ENCODE peak calls at places on chromosomes 12 and 14, in five cellular contexts. E, A, F, C and P are unnamed samples. For H3K27me3 and H3K4me1, the result is how much of the 10 kb centered on the place peaks cover.

GRCh38 chr12:72271741-72272661 is at the start of gene TRHDE:
- DNase-seq in E (peak), A (peak), F (peak), C (peak), P (no peak)

GRCh38 chr12:14402697-14403096 is 37.2 kb downstream of the ATF7IP start:
- DNase-seq in E (no peak), A (no peak), F (no peak), C (no peak), P (no peak)

GRCh38 chr14:51652168-51653095 is 722 bp downstream of the FRMD6 start:
- DNase-seq in E (peak), A (peak), F (peak), C (peak), P (peak)

GRCh38 chr12:95022477-95022876 is 19.0 kb upstream of the NDUFA12 start:
- DNase-seq in E (no peak), A (no peak), F (no peak), C (no peak), P (no peak)

GRCh38 chr14:70882771-70883492 is 24.3 kb upstream of the PCNX1 start:
- DNase-seq in E (no peak), A (no peak), F (peak), C (no peak), P (peak)

GRCh38 chr12:19681007-19681406 is 241.7 kb downstream of the AEBP2 start:
- DNase-seq in E (no peak), A (no peak), F (no peak), C (no peak), P (no peak)

GRCh38 chr14:26775765-26776577 is 178.1 kb upstream of the NOVA1 start:
- DNase-seq in E (no peak), A (no peak), F (no peak), C (no peak), P (no peak)

GRCh38 chr14:106513302-106513701 is 986.9 kb downstream of the TMEM121 start:
- DNase-seq in E (no peak), A (no peak), F (no peak), C (no peak), P (no peak)

GRCh38 chr12:109276160-109276559 is 32.9 kb downstream of the FOXN4 start:
- DNase-seq in E (no peak), A (no peak), F (no peak), C (no peak), P (no peak)

GRCh38 chr14:36067428-36068187 is 108.9 kb downstream of the PTCSC3 start:
- DNase-seq in E (no peak), A (no peak), F (no peak), C (no peak), P (no peak)

GRCh38 chr12:56299308-56299852 is 750 bp downstream of the CS start:
- DNase-seq in E (no peak), A (no peak), F (no peak), C (peak), P (no peak)

GRCh38 chr12:30515351-30515750 is 180.3 kb downstream of the IPO8 start:
- DNase-seq in E (no peak), A (no peak), F (no peak), C (no peak), P (no peak)

GRCh38 chr14:35858521-35859209 is 32.5 kb downstream of the BRMS1L start:
- DNase-seq in E (no peak), A (no peak), F (no peak), C (no peak), P (no peak)

DNA sequence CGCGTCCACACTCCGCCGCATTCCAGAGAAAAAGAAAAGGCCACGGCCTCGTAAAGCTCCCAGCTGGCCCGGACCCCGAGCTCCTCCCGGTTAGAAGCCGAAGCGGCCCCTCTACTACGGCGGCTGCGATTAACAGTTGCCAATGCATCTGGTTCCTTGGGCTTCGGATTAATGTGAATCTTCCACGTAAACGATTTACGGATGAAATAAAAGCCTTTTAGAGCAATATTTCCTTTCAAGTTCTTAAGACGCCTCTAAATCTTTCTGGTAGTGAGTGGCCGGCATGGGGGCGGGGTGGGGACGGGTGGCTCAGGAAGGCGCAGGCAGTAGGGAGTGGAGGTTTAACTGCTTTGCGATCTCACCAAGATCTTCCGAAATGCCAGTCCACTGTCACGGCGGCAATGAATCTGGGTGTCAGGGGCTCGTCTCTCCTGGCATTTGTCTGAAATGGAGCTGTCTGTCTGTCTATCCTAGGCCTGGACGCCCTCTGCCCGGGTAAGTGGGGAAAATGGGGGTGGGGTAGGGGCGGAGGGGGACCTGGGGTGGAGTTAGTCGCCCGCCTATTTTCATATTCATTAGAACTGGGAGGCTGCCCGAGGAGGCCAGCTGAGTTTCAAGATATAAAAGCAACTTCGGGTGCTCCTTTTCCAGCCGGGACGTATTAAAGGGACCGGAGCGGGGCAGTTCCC is 427 bp upstream of the ALX1 start:
- DNase-seq in E (peak), A (no peak), F (no peak), C (no peak), P (no peak)
- H3K27me3 ChIP-seq in E (half or more), A (under half), F (under half), C (half or more), P (under half)

GRCh38 chr12:131775124-131775903 is 52.9 kb upstream of the MMP17 start:
- DNase-seq in E (no peak), A (no peak), F (no peak), C (no peak), P (no peak)
- H3K4me1 ChIP-seq in E (under half), A (under half), F (under half), C (under half), P (under half)

GRCh38 chr12:59600174-59600573 is 4.3 kb downstream of the SLC16A7 start:
- DNase-seq in E (no peak), A (no peak), F (no peak), C (no peak), P (no peak)
- TF ChIP-seq CTCF in E (no peak), A (no peak), F (no peak), C (no peak), P (no peak)

DNA sequence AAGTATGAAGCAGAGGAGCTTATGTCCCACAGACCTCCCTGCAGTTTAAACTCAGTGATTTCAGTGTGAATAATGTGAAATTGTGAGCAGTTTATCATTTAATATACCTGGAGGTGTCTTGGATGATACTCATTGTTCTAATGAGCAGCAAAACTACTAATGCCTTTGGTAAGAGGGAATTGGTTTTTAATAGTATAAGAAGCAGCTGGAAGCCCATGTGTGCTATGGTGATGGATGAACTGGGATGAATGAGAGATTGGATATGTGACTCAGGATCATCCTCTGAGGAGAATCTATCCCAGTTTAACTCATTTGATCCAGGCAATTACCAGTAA is 7.1 kb upstream of the CCDC184 start:
- DNase-seq in E (no peak), A (no peak), F (no peak), C (no peak), P (no peak)
- H3K27me3 ChIP-seq in E (under half), A (under half), F (under half), C (under half), P (under half)

DNA sequence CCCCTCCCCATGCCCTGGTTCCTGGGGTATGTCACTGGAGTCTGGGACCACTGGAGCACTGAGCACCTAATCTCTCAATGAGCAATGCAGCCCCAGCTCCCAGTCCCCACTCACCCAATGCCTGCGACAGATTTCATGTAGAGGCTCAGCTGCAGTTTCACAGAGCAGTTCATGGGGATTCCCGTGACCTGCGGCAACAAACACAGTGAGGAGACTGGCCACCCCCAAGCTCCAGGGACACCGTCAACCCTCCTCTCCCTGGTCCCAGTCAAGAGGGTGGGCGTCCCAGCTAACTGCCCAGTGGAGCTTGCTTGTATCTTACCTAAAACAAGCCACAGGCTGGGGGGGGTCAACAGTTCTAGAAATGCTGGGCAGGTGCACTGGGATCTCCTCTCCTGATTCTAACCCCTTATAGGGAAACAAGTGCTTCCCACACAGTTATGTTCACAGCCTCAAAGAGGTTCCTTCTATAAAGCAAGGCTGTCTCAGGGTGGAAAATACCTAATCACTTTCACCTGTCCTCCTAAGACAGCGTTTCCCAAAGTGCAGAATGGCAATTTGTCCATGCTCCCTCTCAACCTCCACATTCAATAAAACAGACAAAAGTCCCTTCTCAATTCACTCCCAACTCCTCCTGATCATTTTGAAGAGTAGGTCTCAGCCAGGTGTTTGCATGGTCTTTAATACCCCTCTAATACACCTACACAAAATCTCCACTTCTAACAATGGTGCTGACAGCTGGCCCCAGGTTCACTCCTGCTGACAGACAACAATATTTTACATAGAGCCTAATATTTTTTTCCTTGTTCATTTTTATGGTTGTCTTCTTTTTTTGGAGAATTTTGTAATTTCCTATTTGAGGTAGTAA is 68.3 kb downstream of the SCARB1 start:
- DNase-seq in E (no peak), A (no peak), F (no peak), C (no peak), P (no peak)
- H3K4me1 ChIP-seq in E (under half), A (under half), F (under half), C (under half), P (under half)

DNA sequence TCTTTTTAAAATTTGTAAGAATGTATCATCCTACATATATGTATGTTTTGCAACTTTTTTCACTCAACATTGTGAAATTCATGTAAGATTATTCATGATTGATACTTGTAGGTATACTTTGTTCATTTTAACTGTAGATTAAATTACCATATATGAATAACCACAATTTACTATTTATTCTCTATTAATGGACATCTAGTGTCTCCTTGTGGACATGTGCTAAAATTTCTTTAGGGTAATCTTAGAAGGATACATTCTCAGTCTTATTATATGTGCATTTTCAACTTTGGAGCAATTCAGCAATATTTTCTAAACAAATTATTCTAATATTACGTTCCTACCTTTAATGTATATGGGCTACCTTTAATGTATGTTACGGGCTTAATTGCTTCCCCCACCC is 192.4 kb downstream of the FUT8 start:
- DNase-seq in E (no peak), A (no peak), F (no peak), C (no peak), P (no peak)
- TF ChIP-seq CTCF in E (no peak), A (no peak), F (peak), C (no peak), P (no peak)